ENCODE peak calls at places on chromosome 17, in six cellular contexts. J is A549, A is endothelial cell of umbilical vein, O is HepG2, G is K562, H is GM12878. N is an unnamed sample.

GRCh38 chr17:1997146-1997586 is 28.0 kb downstream of the RTN4RL1 start:
- DNase-seq in J (peak; percentile 60), O (peak; percentile 78), H (no peak), G (no peak), A (no peak), N (no peak)

GRCh38 chr17:2925011-2925410 is 128.8 kb downstream of the RAP1GAP2 start:
- DNase-seq in H (no peak), J (no peak), O (no peak), G (no peak), A (no peak), N (peak; percentile 49)

GRCh38 chr17:80225230-80225629 is 5.0 kb downstream of the SLC26A11 start:
- DNase-seq in O (no peak), A (no peak), G (no peak), J (no peak), H (no peak), N (no peak)

GRCh38 chr17:35807371-35808144 is 1.7 kb upstream of the TAF15 start:
- DNase-seq in J (no peak), A (peak; percentile 51), O (no peak), H (no peak), G (no peak), N (no peak)

GRCh38 chr17:76864024-76864423 is 4.2 kb upstream of the MGAT5B start:
- DNase-seq in G (no peak), O (no peak), H (no peak), J (no peak), A (no peak), N (no peak)

GRCh38 chr17:18976201-18976600 is 24.2 kb downstream of the SLC5A10 start:
- DNase-seq in O (no peak), A (no peak), H (no peak), J (no peak), G (no peak), N (no peak)

GRCh38 chr17:58416937-58417299 is 416 bp downstream of the RNF43 start:
- DNase-seq in A (no peak), O (no peak), G (no peak), H (no peak), J (no peak), N (no peak)

GRCh38 chr17:77001487-77001886 is 133.3 kb downstream of the MGAT5B start:
- DNase-seq in H (no peak), O (no peak), A (no peak), G (no peak), J (no peak), N (no peak)

GRCh38 chr17:56431736-56432135 is 161.8 kb upstream of the NOG start:
- DNase-seq in J (no peak), A (no peak), G (no peak), O (no peak), H (no peak), N (no peak)

GRCh38 chr17:29706045-29706431 is 83.3 kb upstream of the CORO6 start:
- DNase-seq in J (no peak), A (no peak), G (no peak), H (no peak), O (no peak), N (no peak)

GRCh38 chr17:6035801-6036394 is 34.3 kb upstream of the WSCD1 start:
- DNase-seq in A (no peak), G (no peak), H (no peak), J (no peak), O (no peak), N (no peak)

GRCh38 chr17:59786213-59786535 is 78.7 kb downstream of the VMP1 start:
- DNase-seq in O (no peak), H (no peak), J (no peak), A (no peak), G (no peak), N (no peak)

DNA sequence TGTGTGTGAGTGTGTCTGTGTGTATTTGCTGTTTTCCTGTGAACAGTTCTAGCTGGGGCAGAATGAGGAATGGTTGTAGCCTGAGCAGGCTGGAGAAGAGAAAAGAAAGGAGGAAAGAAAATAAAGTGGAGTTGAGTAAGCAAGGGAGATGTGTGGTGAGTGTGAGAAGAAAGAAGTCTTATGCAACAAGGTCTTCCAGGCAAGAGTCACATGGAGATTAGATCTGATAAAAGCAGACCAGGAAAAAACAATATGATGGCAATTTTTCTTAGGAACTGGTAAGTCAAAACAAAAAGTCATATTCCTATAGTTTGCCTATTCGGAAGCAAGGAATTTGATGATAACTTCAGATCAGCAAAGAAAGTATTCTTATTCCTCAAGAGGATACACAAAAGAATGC is 125.0 kb downstream of the HS3ST3A1 start:
- DNase-seq in A (no peak), G (no peak), O (no peak), H (no peak), J (no peak), N (no peak)
- TF ChIP-seq MYC in A (no peak), G (no peak), O (no peak), H (no peak), J (no peak), N (no peak)

GRCh38 chr17:15393414-15393813 is 52.0 kb upstream of the TEKT3 start:
- DNase-seq in J (no peak), O (no peak), A (no peak), G (no peak), H (no peak), N (no peak)

GRCh38 chr17:15397605-15398004 is 56.2 kb upstream of the TEKT3 start:
- DNase-seq in H (no peak), O (no peak), J (no peak), A (no peak), G (no peak), N (no peak)

GRCh38 chr17:15395091-15395490 is 53.7 kb upstream of the TEKT3 start:
- DNase-seq in J (no peak), G (no peak), H (no peak), A (no peak), O (no peak), N (no peak)

GRCh38 chr17:15388356-15389046 is 47.1 kb upstream of the TEKT3 start:
- DNase-seq in O (no peak), A (no peak), G (no peak), H (no peak), J (no peak), N (no peak)

DNA sequence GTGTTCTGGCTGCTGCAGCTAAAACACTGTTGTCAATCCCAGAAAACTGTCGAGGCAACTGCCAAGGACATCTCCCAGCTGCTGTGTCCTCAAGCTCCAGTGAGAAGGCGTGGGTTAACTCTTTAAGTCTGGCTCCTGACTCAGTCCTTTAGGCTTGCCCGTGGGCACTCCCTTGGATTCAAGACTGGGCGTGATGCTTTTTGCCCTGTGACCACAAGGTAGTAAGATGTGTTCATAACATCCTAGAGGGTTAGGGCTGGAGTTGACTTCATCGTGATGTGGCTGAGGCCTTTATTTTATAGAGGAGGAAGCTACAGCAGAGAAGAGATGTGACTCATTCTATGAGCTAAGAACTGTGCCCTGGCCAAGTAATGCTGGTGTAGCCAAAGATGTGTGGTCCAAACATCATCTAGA is 50.9 kb upstream of the TEKT3 start:
- DNase-seq in A (peak; percentile 18), G (no peak), O (no peak), H (no peak), J (no peak), N (peak; percentile 15)
- TF ChIP-seq MAX in A (no peak), G (no peak), O (no peak), H (no peak), J (no peak), N (no peak)

GRCh38 chr17:8071496-8071895 is 16.0 kb downstream of the ALOX12B start:
- DNase-seq in A (no peak), G (no peak), J (no peak), O (no peak), H (no peak), N (no peak)
- TF ChIP-seq MYC in A (no peak), G (no peak), J (no peak), O (no peak), H (no peak), N (no peak)

GRCh38 chr17:78239489-78239931 is 8.1 kb downstream of the TMEM235 start:
- DNase-seq in J (no peak), A (no peak), O (no peak), G (peak; percentile 74), H (no peak), N (peak; percentile 66)

GRCh38 chr17:78241277-78242023 is 10.0 kb downstream of the TMEM235 start:
- DNase-seq in J (peak; percentile 69), A (peak; percentile 19), O (peak; percentile 96), G (peak; percentile 78), H (no peak), N (peak; percentile 62)

GRCh38 chr17:78240012-78240655 is 8.7 kb downstream of the TMEM235 start:
- DNase-seq in A (no peak), G (no peak), H (no peak), J (no peak), O (no peak), N (no peak)

GRCh38 chr17:78240839-78241238 is 9.4 kb downstream of the TMEM235 start:
- DNase-seq in G (no peak), J (no peak), H (no peak), A (no peak), O (no peak), N (no peak)

DNA sequence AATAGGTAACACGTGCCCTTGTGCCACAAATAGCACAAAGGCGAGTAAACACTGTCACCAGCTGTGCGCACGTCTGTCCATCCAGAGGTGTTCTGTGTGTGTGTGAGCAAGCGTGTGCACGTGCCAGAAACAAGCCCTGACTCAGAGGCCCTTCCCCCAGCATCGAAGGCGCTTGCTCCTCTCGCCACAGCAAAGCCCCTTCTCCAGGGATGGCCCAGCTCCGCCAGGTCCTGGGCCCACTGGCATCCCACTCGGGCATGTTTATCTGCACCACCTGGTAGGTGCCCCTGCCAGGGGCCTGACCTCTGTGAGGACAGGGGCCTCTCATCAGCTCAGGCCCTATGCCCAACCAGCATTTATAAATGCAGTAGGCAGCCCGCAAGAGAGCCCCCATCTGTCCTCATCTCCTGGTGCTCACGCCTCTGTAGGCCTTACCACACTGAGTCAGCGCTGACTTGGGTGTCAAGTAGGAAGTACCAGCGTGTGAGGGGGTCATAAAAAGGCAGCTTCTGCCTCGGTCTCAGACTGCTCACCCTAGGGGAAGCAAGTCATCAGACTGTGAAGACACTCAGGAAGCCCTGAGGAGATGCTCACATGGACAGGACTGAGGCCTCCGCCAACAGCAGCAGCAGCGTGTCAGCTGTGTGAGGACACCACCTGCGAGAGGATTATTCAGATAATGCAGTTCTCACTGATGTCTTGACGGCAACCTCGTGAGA is 10.8 kb downstream of the TMEM235 start:
- DNase-seq in A (no peak), H (peak; percentile 66), G (peak; percentile 20), O (no peak), J (no peak), N (peak; percentile 92)
- TF ChIP-seq MAX in A (no peak), H (no peak), G (no peak), O (peak; percentile 72), J (no peak), N (peak; percentile 72)

GRCh38 chr17:14331200-14331981 is 30.5 kb downstream of the HS3ST3B1 start:
- DNase-seq in J (no peak), G (peak; percentile 67), A (no peak), H (no peak), O (no peak), N (no peak)

GRCh38 chr17:14331982-14332298 is 31.1 kb downstream of the HS3ST3B1 start:
- DNase-seq in J (no peak), H (no peak), O (no peak), A (no peak), G (no peak), N (no peak)

GRCh38 chr17:14332331-14332730 is 31.4 kb downstream of the HS3ST3B1 start:
- DNase-seq in O (no peak), J (no peak), G (no peak), H (no peak), A (no peak), N (no peak)

GRCh38 chr17:14329900-14330491 is 29.1 kb downstream of the HS3ST3B1 start:
- DNase-seq in A (no peak), O (no peak), J (no peak), G (no peak), H (no peak), N (no peak)

GRCh38 chr17:14330492-14330920 is 29.6 kb downstream of the HS3ST3B1 start:
- DNase-seq in O (peak; percentile 65), G (no peak), H (no peak), J (no peak), A (no peak), N (no peak)
- TF ChIP-seq MYC in O (no peak), G (no peak), H (no peak), J (no peak), A (no peak), N (no peak)

N was measured in NB4.